ENCODE peak calls at places on chromosomes 5 and 9, in seven cellular contexts. A is C1 segment of cervical spinal cord; R is DMS153; D is AG09319; M is activated naive CD4-positive, alpha-beta T cell; C is CMK; W is GM06990. L is an unnamed sample.

GRCh38 chr5:98777295-98777694 is 3.8 kb downstream of the RGMB start:
- DNase-seq in W (no peak), A (no peak), D (no peak), R (no peak), M (no peak), C (no peak), L (no peak)

GRCh38 chr5:10652606-10653005 is 88.7 kb downstream of the ANKRD33B start:
- DNase-seq in A (no peak), R (no peak), D (no peak), C (no peak), M (no peak), W (no peak), L (no peak)

GRCh38 chr9:81146684-81147337 is 542.5 kb downstream of the TLE1 start:
- DNase-seq in C (no peak), A (no peak), M (no peak), D (no peak), W (no peak), R (no peak), L (no peak)

GRCh38 chr5:104793452-104794120 is 1231.0 kb upstream of the NUDT12 start:
- DNase-seq in R (no peak), C (no peak), A (no peak), W (no peak), M (no peak), D (no peak), L (no peak)

GRCh38 chr9:137428841-137429545 is 5.8 kb downstream of the NOXA1 start:
- DNase-seq in R (no peak), M (no peak), C (no peak), D (no peak), W (peak), A (no peak), L (no peak)

GRCh38 chr9:137316012-137316981 is 14.2 kb upstream of the NRARP start:
- DNase-seq in C (no peak), M (no peak), A (no peak), D (no peak), R (peak), W (peak), L (peak)

GRCh38 chr5:31701642-31702041 is 62.7 kb downstream of the PDZD2 start:
- DNase-seq in M (no peak), C (no peak), A (no peak), W (no peak), R (no peak), D (no peak), L (no peak)

GRCh38 chr5:53381-54174 is 38.4 kb upstream of the PLEKHG4B start:
- DNase-seq in C (no peak), A (no peak), R (peak), D (no peak), M (no peak), W (no peak), L (peak)

GRCh38 chr9:134879664-134880483 is 736 bp upstream of the FCN2 start:
- DNase-seq in R (no peak), D (no peak), A (no peak), W (no peak), C (no peak), M (no peak), L (no peak)

GRCh38 chr5:107830750-107831149 is 160.0 kb upstream of the EFNA5 start:
- DNase-seq in A (no peak), M (no peak), C (no peak), D (no peak), R (no peak), W (no peak), L (no peak)

GRCh38 chr5:129905467-129906176 is 1.4 kb downstream of the CHSY3 start:
- DNase-seq in D (no peak), C (no peak), A (no peak), R (no peak), W (peak), M (no peak), L (peak)

GRCh38 chr5:57002959-57003485 is 51.1 kb upstream of the MIER3 start:
- DNase-seq in M (no peak), R (no peak), A (no peak), C (no peak), W (no peak), D (no peak), L (no peak)